ENCODE peak calls at places on chromosomes 7 and 10, in seven cellular contexts. E is astrocyte, K is lower leg skin, V is endothelial cell, G is transverse colon, U is mesothelial cell of epicardium, R is IMR-90. T is an unnamed sample.

GRCh38 chr7:157925383-157925875 is 588.6 kb downstream of the DNAJB6 start:
- DNase-seq in V (no peak), G (no peak), U (no peak), K (no peak), R (no peak), E (no peak), T (no peak)

GRCh38 chr7:20316706-20317105 is 14.0 kb upstream of the ITGB8 start:
- DNase-seq in R (no peak), G (no peak), V (no peak), U (no peak), E (no peak), K (no peak), T (no peak)

GRCh38 chr10:117532451-117533107 is 10.0 kb upstream of the EMX2 start:
- DNase-seq in K (no peak), R (no peak), V (no peak), G (no peak), E (no peak), U (no peak), T (peak; percentile 7)

GRCh38 chr10:128470302-128470962 is 344.2 kb upstream of the MKI67 start:
- DNase-seq in G (no peak), U (no peak), V (no peak), R (no peak), E (no peak), K (no peak), T (no peak)

GRCh38 chr7:91089382-91089963 is 174.8 kb upstream of the FZD1 start:
- DNase-seq in R (peak; percentile 48), E (peak; percentile 11), K (no peak), U (no peak), G (no peak), V (no peak), T (peak; percentile 19)

GRCh38 chr10:62911210-62911963 is 95.2 kb upstream of the EGR2 start:
- DNase-seq in G (no peak), R (no peak), K (no peak), U (no peak), V (no peak), E (no peak), T (no peak)

GRCh38 chr7:65820287-65820950 is 52.5 kb upstream of the VKORC1L1 start:
- DNase-seq in G (no peak), E (no peak), U (no peak), V (peak; percentile 41), K (no peak), R (no peak), T (no peak)

GRCh38 chr7:26631601-26632000 is 232.8 kb downstream of the SKAP2 start:
- DNase-seq in K (no peak), V (no peak), U (no peak), R (no peak), G (no peak), E (no peak), T (no peak)

GRCh38 chr7:55533050-55533728 is 39.1 kb downstream of the VOPP1 start:
- DNase-seq in V (no peak), K (no peak), E (peak; percentile 71), G (peak; percentile 72), R (peak; percentile 86), U (no peak), T (peak; percentile 76)

GRCh38 chr7:18341756-18342155 is 153.8 kb upstream of the HDAC9 start:
- DNase-seq in E (no peak), V (no peak), G (no peak), K (no peak), U (no peak), R (no peak), T (no peak)

GRCh38 chr7:128014864-128015263 is 16.4 kb downstream of the LRRC4 start:
- DNase-seq in E (no peak), V (no peak), G (no peak), U (no peak), R (no peak), K (no peak), T (no peak)

GRCh38 chr7:2493205-2493604 is 17.0 kb upstream of the GRIFIN start:
- DNase-seq in V (no peak), K (no peak), R (peak; percentile 37), U (no peak), E (no peak), G (no peak), T (no peak)

GRCh38 chr7:98755138-98755898 is 114.5 kb downstream of the TMEM130 start:
- DNase-seq in R (no peak), G (no peak), E (no peak), K (no peak), V (no peak), U (no peak), T (peak; percentile 50)

GRCh38 chr7:117623606-117624005 is 143.8 kb downstream of the CFTR start:
- DNase-seq in E (no peak), V (no peak), R (no peak), K (no peak), U (no peak), G (no peak), T (no peak)

GRCh38 chr10:93535293-93535692 is 31.2 kb upstream of the FFAR4 start:
- DNase-seq in R (no peak), U (no peak), K (no peak), V (no peak), G (no peak), E (no peak), T (no peak)
- TF ChIP-seq CTCF in R (no peak), U (no peak), K (no peak), V (no peak), G (no peak), E (no peak), T (no peak)

GRCh38 chr7:116591202-116592040 is 66.6 kb downstream of the CAV1 start:
- DNase-seq in R (peak; percentile 52), K (no peak), V (no peak), U (no peak), G (no peak), E (no peak), T (no peak)
- TF ChIP-seq CTCF in R (peak; percentile 64), K (no peak), V (peak; percentile 87), U (peak; percentile 83), G (peak; percentile 68), E (peak; percentile 54), T (peak; percentile 44)

GRCh38 chr7:76314042-76314721 is 11.7 kb downstream of the HSPB1 start:
- DNase-seq in U (peak; percentile 90), G (peak; percentile 98), V (peak; percentile 100), R (peak; percentile 89), E (peak; percentile 68), K (peak; percentile 96), T (peak; percentile 92)

GRCh38 chr7:76315372-76315771 is 12.9 kb downstream of the HSPB1 start:
- DNase-seq in U (no peak), K (no peak), V (no peak), G (peak; percentile 20), R (no peak), E (no peak), T (no peak)

DNA sequence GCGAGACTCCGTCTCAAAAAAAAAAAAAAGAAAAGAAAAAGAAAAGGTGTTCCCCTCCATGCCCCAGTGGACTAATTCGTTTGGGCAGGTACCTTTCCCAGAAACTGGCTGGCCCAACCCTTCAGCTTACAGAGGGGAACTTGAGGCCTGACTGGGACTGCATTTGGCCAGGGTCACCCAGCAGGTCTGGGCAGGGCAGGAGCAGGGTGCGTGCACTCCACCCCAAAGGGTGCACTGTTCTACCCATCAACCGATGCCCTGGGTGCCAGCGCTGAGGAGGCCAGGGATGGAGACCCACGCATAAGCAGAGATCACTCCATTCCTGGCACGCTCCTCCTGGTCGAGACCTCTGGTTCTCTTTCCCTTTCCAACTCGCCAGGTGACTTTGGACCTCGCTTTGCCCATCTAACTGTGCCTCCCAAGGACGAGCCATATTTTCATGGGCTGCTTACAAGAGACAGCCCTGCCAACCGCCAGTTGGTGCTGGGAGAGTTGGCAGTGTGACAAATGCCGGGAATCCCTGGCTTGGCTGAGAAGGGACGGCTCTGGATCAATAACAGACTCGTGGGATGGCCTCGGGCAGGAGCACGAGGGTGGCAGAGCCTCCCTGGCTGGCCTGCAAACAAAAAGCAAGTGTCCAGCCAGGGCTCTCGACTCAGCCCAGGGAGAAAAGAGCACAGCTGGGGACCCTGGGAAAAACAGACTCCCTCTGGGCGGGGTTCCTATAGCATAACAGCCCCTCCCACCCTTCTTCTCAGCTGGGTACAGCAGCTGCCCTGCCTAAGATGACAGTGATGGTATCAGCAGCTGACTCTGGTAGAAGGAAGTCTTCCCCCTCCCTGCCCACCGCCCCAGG is 7.9 kb downstream of the HSPB1 start:
- DNase-seq in K (no peak), V (no peak), R (no peak), U (no peak), G (peak; percentile 47), E (no peak), T (no peak)
- TF ChIP-seq CTCF in K (no peak), V (no peak), R (no peak), U (no peak), G (no peak), E (no peak), T (no peak)

GRCh38 chr10:34526758-34527730 is 288.1 kb downstream of the PARD3 start:
- DNase-seq in U (no peak), G (no peak), E (peak; percentile 99), K (no peak), V (no peak), R (peak; percentile 98), T (no peak)
- TF ChIP-seq CTCF in U (no peak), G (no peak), E (peak; percentile 26), K (no peak), V (no peak), R (peak; percentile 57), T (no peak)

GRCh38 chr7:4080954-4081353 is 601.1 kb upstream of the FOXK1 start:
- DNase-seq in U (no peak), E (no peak), K (no peak), G (no peak), R (no peak), V (no peak), T (no peak)
- TF ChIP-seq CTCF in U (no peak), E (no peak), K (no peak), G (no peak), R (no peak), V (no peak), T (no peak)

DNA sequence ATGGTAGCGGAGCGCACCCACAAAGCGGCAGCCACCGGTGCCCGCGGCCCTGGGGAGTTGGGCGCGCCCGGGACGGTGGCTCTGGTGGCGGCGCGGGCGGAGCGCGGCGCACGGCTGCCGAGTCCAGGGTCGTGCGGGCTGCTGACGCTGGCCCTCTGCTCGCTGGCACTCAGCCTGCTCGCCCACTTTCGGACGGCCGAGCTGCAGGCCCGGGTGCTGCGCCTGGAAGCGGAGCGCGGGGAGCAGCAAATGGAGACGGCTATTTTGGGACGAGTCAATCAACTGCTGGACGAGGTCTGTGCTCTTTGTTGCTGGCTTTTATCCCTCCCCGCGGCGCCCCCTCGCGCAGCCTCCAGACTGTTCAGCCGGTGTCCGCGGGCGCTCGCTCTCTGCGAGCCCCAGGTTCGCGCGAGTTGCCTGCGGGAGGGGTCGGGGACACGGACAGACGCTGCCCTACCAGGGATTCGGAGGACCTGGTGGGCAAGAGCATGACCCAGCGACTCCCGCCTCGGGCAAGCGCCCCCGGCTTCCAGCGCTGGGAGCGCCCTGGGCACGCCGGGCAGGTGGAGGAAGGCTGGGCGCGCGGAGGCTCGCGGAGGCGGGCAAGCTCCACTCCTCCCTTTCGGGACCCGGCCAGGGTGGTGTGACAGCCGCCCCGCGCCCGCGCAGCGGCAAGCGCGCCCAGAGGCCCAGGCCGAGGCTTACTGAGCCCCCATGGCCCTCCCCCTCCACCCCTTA is 887 bp downstream of the COL13A1 start:
- DNase-seq in R (peak; percentile 56), K (no peak), E (peak; percentile 55), V (peak; percentile 59), U (no peak), G (no peak), T (no peak)
- TF ChIP-seq CTCF in R (peak; percentile 24), K (no peak), E (no peak), V (no peak), U (no peak), G (no peak), T (no peak)

GRCh38 chr10:131242007-131242406 is 69.5 kb downstream of the TCERG1L start:
- DNase-seq in K (no peak), G (no peak), R (no peak), E (no peak), V (no peak), U (peak; percentile 71), T (no peak)
- TF ChIP-seq CTCF in K (no peak), G (no peak), R (no peak), E (no peak), V (no peak), U (peak; percentile 60), T (no peak)

GRCh38 chr10:96334888-96335526 is 23.8 kb downstream of the OPALIN start:
- DNase-seq in V (peak; percentile 37), U (no peak), G (no peak), K (no peak), E (peak; percentile 13), R (peak; percentile 41), T (peak; percentile 19)
- TF ChIP-seq CTCF in V (peak; percentile 81), U (peak; percentile 63), G (peak; percentile 70), K (no peak), E (peak; percentile 78), R (peak; percentile 73), T (peak; percentile 59)

T was measured in GM10248.